ENCODE peak calls at places on chromosomes 12 and 14, in five cellular contexts. Y is GM12878, D is HepG2, Q is K562, R is WTC11. B is an unnamed sample.

GRCh38 chr12:107610030-107610859 is 75.4 kb upstream of the PWP1 start:
- DNase-seq in Y (no peak), R (peak), D (peak), Q (peak), B (peak)

GRCh38 chr12:115609356-115609755 is 668.1 kb downstream of the MED13L start:
- DNase-seq in R (no peak), Y (no peak), Q (no peak), D (no peak), B (no peak)

GRCh38 chr12:97299867-97300266 is 162.7 kb upstream of the RMST start:
- DNase-seq in R (no peak), Q (no peak), Y (no peak), D (peak), B (no peak)

GRCh38 chr12:115235880-115236279 is 551.9 kb upstream of the TBX3 start:
- DNase-seq in Y (no peak), D (no peak), R (no peak), Q (no peak), B (no peak)

GRCh38 chr12:55847033-55847432 is 4.3 kb upstream of the MMP19 start:
- DNase-seq in R (no peak), D (no peak), Y (no peak), Q (no peak), B (no peak)

GRCh38 chr12:107512391-107512790 is 173.2 kb upstream of the PWP1 start:
- DNase-seq in D (no peak), R (no peak), Q (no peak), Y (no peak), B (no peak)

GRCh38 chr14:99744199-99744872 is 48.9 kb upstream of the EML1 start:
- DNase-seq in R (peak), Q (no peak), D (no peak), Y (no peak), B (no peak)

GRCh38 chr12:27693403-27693802 is 2.8 kb upstream of the REP15 start:
- DNase-seq in D (no peak), Q (no peak), Y (no peak), R (no peak), B (no peak)

GRCh38 chr12:27451416-27451815 is 4.9 kb downstream of the SMCO2 start:
- DNase-seq in D (no peak), R (no peak), Y (no peak), Q (no peak), B (no peak)

GRCh38 chr12:92146497-92146828 is 817 bp upstream of the BTG1 start:
- DNase-seq in D (no peak), Y (no peak), R (no peak), Q (no peak), B (no peak)

GRCh38 chr14:45249847-45250575 is 3.0 kb downstream of the MIS18BP1 start:
- DNase-seq in R (no peak), Y (no peak), D (peak), Q (peak), B (no peak)

GRCh38 chr14:35470775-35471174 is 63.2 kb upstream of the INSM2 start:
- DNase-seq in Y (no peak), R (peak), D (no peak), Q (no peak), B (no peak)

GRCh38 chr12:43336962-43337555 is 214.9 kb downstream of the ADAMTS20 start:
- DNase-seq in R (no peak), D (no peak), Y (no peak), Q (no peak), B (no peak)

GRCh38 chr14:95452890-95453712 is 63.3 kb downstream of the SYNE3 start:
- DNase-seq in Y (no peak), Q (no peak), R (no peak), D (peak), B (no peak)

GRCh38 chr14:89282191-89282590 is 134.8 kb downstream of the FOXN3 start:
- DNase-seq in R (no peak), D (no peak), Y (no peak), Q (no peak), B (no peak)

DNA sequence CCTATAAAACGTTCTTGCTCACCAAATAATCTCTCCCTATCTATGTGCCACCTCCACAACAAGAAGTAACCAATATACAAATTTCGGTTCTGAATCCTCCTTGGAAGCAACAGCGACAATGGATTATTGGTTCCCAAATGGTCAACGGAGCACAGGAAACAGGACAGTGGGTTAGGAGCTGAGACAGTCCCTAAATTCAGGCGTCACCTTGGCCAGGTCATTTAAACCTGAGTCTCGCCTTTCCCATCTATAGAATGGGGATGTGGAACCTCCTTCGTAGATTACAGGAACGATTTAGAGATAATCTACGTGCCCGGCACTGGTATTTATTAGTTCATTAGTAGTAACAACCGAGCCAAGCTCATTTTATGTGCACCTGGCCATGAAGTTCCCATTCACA is 1.1 kb downstream of the NT5DC3 start:
- DNase-seq in Y (no peak), Q (no peak), D (no peak), R (no peak), B (no peak)
- TF ChIP-seq ATF2 in Y (no peak), Q (no peak), D (no peak), R (no peak), B (no peak)

DNA sequence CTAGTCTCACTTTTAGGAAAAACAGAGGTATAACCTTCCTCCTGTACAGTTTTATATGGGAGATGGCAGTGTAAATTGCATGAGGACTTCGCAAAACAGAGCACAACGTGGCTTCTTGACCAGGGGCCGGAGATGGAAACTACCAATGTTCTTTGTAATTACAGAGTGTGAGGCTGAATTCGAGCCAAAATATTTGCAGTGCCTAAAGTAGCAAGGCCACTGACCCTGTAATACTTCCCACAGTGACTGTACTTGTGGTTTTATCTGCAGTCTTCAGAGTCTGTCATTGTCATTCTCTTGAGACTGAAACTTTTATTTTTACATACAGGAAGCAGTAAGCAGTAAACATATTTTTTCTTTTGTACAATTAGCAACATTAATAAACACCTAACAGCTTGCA is 98.9 kb downstream of the RERG start:
- DNase-seq in D (no peak), Q (no peak), R (no peak), Y (no peak), B (no peak)
- TF ChIP-seq ATF2 in D (no peak), Q (no peak), R (no peak), Y (no peak), B (no peak)

GRCh38 chr14:51129130-51129529 is 34.2 kb upstream of the TRIM9 start:
- DNase-seq in R (no peak), Q (peak), Y (no peak), D (peak), B (no peak)
- TF ChIP-seq ATF2 in R (no peak), Q (no peak), Y (no peak), D (no peak), B (no peak)

GRCh38 chr12:16833376-16833775 is 227.4 kb upstream of the LMO3 start:
- DNase-seq in R (no peak), Q (no peak), Y (peak), D (no peak), B (no peak)

DNA sequence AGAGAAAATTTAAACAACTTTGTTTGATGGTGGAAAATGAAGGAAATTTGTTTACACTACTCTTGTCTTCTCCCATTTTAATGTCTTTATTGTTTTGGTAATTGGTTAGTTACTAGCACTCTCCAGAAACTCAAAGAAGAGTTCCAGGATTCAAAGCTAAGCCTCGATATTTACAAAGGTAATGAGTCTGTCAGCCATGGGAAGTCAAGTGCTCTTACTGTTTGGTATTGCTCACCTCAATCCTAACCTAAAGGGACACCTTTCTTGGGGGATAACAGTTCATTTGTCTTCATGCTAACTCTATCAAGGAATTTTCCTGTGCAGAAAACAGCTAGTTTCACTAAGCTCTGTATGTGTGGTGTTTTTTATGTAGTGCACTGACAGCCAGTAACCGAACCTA is 222.9 kb upstream of the LMO3 start:
- DNase-seq in Y (no peak), R (no peak), Q (no peak), D (no peak), B (no peak)
- TF ChIP-seq ATF2 in Y (no peak), R (no peak), Q (no peak), D (no peak), B (no peak)

B was measured in H1.